ENCODE peak calls at places on chromosome 6, in nine cellular contexts. J is lung; K is CD4-positive, CD25-positive, alpha-beta regulatory T cell; T is heart left ventricle; M is trophoblast cell; W is mucosa of descending colon; O is left lung; P is esophagus squamous epithelium; S is aorta. R is an unnamed sample. For H3K9me3, the result is how much of the 10 kb centered on the place peaks cover.

GRCh38 chr6:135630789-135631376 is 133.3 kb upstream of the AHI1 start:
- DNase-seq in J (no peak), K (no peak), T (no peak), M (no peak), W (no peak), O (no peak), P (no peak), S (no peak), R (no peak)

GRCh38 chr6:107064579-107065065 is 36.6 kb downstream of the MTRES1 start:
- DNase-seq in J (peak), K (peak), T (peak), M (no peak), W (no peak), O (no peak), P (no peak), S (no peak), R (no peak)

GRCh38 chr6:5905431-5906339 is 101.0 kb downstream of the NRN1 start:
- DNase-seq in J (peak), K (no peak), T (peak), M (no peak), W (peak), O (no peak), P (no peak), S (peak), R (no peak)

GRCh38 chr6:75402296-75402695 is 91.3 kb downstream of the FILIP1 start:
- DNase-seq in J (no peak), K (no peak), T (peak), M (peak), W (no peak), O (no peak), P (no peak), S (peak), R (no peak)

GRCh38 chr6:41424370-41425058 is 89.1 kb downstream of the NCR2 start:
- DNase-seq in J (peak), K (peak), T (peak), M (peak), W (no peak), O (no peak), P (no peak), S (peak), R (peak)

GRCh38 chr6:113182370-113183141 is 674.6 kb upstream of the MARCKS start:
- DNase-seq in J (no peak), K (no peak), T (no peak), M (no peak), W (no peak), O (no peak), P (no peak), S (no peak), R (no peak)

GRCh38 chr6:17998003-17998402 is 10.6 kb upstream of the KIF13A start:
- DNase-seq in J (no peak), K (no peak), T (no peak), M (no peak), W (no peak), O (no peak), P (no peak), S (no peak), R (no peak)

GRCh38 chr6:43950731-43951062 is 176.6 kb downstream of the MRPL14 start:
- DNase-seq in J (no peak), K (no peak), T (no peak), M (no peak), W (no peak), O (no peak), P (no peak), S (no peak), R (no peak)

GRCh38 chr6:88983532-88983931 is 20.1 kb upstream of the RNGTT start:
- DNase-seq in J (no peak), K (no peak), T (no peak), M (peak), W (no peak), O (no peak), P (no peak), S (no peak), R (no peak)

GRCh38 chr6:69005194-69005593 is 370.1 kb downstream of the ADGRB3 start:
- DNase-seq in J (no peak), K (no peak), T (no peak), M (peak), W (no peak), O (no peak), P (no peak), S (no peak), R (no peak)

GRCh38 chr6:35445691-35446090 is 6.4 kb upstream of the FANCE start:
- DNase-seq in J (no peak), K (peak), T (no peak), M (no peak), W (no peak), O (no peak), P (no peak), S (no peak), R (no peak)

GRCh38 chr6:15663057-15663638 is 320 bp upstream of the DTNBP1 start:
- DNase-seq in J (no peak), K (no peak), T (no peak), M (no peak), W (no peak), O (no peak), P (no peak), S (no peak), R (no peak)

GRCh38 chr6:113187671-113188070 is 669.5 kb upstream of the MARCKS start:
- DNase-seq in J (no peak), K (no peak), T (no peak), M (no peak), W (no peak), O (no peak), P (no peak), S (no peak), R (no peak)

GRCh38 chr6:44367686-44368085 is 19.8 kb upstream of the CDC5L start:
- DNase-seq in J (no peak), K (no peak), T (no peak), M (no peak), W (no peak), O (no peak), P (no peak), S (no peak), R (no peak)

GRCh38 chr6:88072462-88072861 is 24.8 kb downstream of the SPACA1 start:
- DNase-seq in J (no peak), K (no peak), T (no peak), M (no peak), W (no peak), O (no peak), P (no peak), S (no peak), R (no peak)

GRCh38 chr6:6784514-6785162 is 196.1 kb downstream of the LY86 start:
- DNase-seq in J (no peak), K (no peak), T (no peak), M (no peak), W (no peak), O (no peak), P (no peak), S (no peak), R (no peak)

GRCh38 chr6:156798091-156798735 is 21.0 kb downstream of the ARID1B start:
- DNase-seq in J (no peak), K (no peak), T (no peak), M (peak), W (no peak), O (no peak), P (no peak), S (no peak), R (no peak)

GRCh38 chr6:134230087-134230717 is 87.7 kb downstream of the SGK1 start:
- DNase-seq in J (peak), K (no peak), T (peak), M (peak), W (no peak), O (no peak), P (no peak), S (peak), R (no peak)

GRCh38 chr6:150857062-150857905 is 8.2 kb upstream of the MTHFD1L start:
- DNase-seq in J (peak), K (no peak), T (no peak), M (peak), W (no peak), O (no peak), P (no peak), S (no peak), R (no peak)

GRCh38 chr6:113976806-113977205 is 5.9 kb upstream of the HDAC2 start:
- DNase-seq in J (no peak), K (no peak), T (no peak), M (no peak), W (no peak), O (no peak), P (no peak), S (no peak), R (no peak)

GRCh38 chr6:80638222-80639055 is 532.0 kb downstream of the BCKDHB start:
- DNase-seq in J (peak), K (peak), T (no peak), M (peak), W (no peak), O (no peak), P (no peak), S (peak), R (no peak)

GRCh38 chr6:26195924-26196845 is 109.0 kb downstream of the HFE start:
- DNase-seq in J (no peak), K (peak), T (no peak), M (no peak), W (no peak), O (no peak), P (no peak), S (no peak), R (no peak)

GRCh38 chr6:3911130-3911529 is 62.0 kb downstream of the FAM50B start:
- DNase-seq in J (no peak), K (no peak), T (no peak), M (no peak), W (no peak), O (no peak), P (no peak), S (no peak), R (no peak)

GRCh38 chr6:113833537-113833936 is 23.6 kb upstream of the MARCKS start:
- DNase-seq in J (no peak), K (no peak), T (no peak), M (no peak), W (no peak), O (no peak), P (no peak), S (no peak), R (no peak)

GRCh38 chr6:89007209-89008001 is 44.0 kb upstream of the RNGTT start:
- DNase-seq in J (peak), K (no peak), T (no peak), M (no peak), W (no peak), O (no peak), P (no peak), S (no peak), R (no peak)

GRCh38 chr6:129055796-129056195 is 172.9 kb downstream of the LAMA2 start:
- DNase-seq in J (no peak), K (no peak), T (no peak), M (no peak), W (no peak), O (no peak), P (no peak), S (no peak), R (no peak)

GRCh38 chr6:31702421-31702818 is 704 bp downstream of the ABHD16A start:
- DNase-seq in J (no peak), K (no peak), T (no peak), M (no peak), W (no peak), O (no peak), P (no peak), S (no peak), R (no peak)

GRCh38 chr6:42940493-42941045 is 11.3 kb downstream of the CNPY3 start:
- DNase-seq in J (no peak), K (no peak), T (no peak), M (no peak), W (no peak), O (peak), P (no peak), S (no peak), R (no peak)
- H3K9me3 ChIP-seq in J (under half), K (under half), T (under half), M (under half), W (under half), O (under half), P (under half), S (under half), R (under half)

DNA sequence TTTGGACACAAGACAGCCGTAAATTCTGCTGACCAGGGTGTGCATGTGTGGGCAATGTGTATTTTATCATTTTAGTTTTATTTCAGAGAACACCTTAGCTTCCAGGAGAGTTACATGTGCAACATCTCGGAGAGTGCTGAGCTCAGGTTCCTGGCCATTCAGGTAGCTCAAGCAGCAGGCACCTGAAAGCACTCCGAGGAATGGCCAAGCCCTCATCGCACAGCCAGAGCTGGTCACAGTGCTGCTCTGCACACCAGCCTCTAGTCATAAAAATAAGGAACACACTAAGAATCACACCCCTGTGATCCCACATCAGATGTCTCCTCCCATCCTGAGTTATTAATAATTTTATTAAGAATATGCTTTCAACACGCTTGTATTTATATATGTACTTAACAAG is 36.2 kb upstream of the IRF4 start:
- DNase-seq in J (no peak), K (no peak), T (peak), M (no peak), W (no peak), O (no peak), P (no peak), S (no peak), R (no peak)
- H3K9me3 ChIP-seq in J (under half), K (under half), T (under half), M (half or more), W (under half), O (under half), P (under half), S (under half), R (under half)

GRCh38 chr6:170082531-170083187 is 208.2 kb downstream of the DLL1 start:
- DNase-seq in J (no peak), K (peak), T (no peak), M (no peak), W (no peak), O (no peak), P (no peak), S (no peak), R (no peak)

GRCh38 chr6:170082067-170082466 is 208.8 kb downstream of the DLL1 start:
- DNase-seq in J (no peak), K (no peak), T (no peak), M (no peak), W (no peak), O (no peak), P (no peak), S (peak), R (no peak)

GRCh38 chr6:170083236-170084051 is 207.4 kb downstream of the DLL1 start:
- DNase-seq in J (no peak), K (no peak), T (no peak), M (no peak), W (no peak), O (no peak), P (no peak), S (peak), R (no peak)

GRCh38 chr6:170085475-170086401 is 205.1 kb downstream of the DLL1 start:
- DNase-seq in J (no peak), K (no peak), T (no peak), M (no peak), W (no peak), O (no peak), P (no peak), S (peak), R (peak)

GRCh38 chr6:170084166-170084730 is 206.6 kb downstream of the DLL1 start:
- DNase-seq in J (no peak), K (no peak), T (no peak), M (no peak), W (no peak), O (no peak), P (no peak), S (no peak), R (peak)
- H3K9me3 ChIP-seq in J (under half), K (under half), T (under half), M (under half), W (under half), O (under half), P (under half), S (under half), R (under half)

DNA sequence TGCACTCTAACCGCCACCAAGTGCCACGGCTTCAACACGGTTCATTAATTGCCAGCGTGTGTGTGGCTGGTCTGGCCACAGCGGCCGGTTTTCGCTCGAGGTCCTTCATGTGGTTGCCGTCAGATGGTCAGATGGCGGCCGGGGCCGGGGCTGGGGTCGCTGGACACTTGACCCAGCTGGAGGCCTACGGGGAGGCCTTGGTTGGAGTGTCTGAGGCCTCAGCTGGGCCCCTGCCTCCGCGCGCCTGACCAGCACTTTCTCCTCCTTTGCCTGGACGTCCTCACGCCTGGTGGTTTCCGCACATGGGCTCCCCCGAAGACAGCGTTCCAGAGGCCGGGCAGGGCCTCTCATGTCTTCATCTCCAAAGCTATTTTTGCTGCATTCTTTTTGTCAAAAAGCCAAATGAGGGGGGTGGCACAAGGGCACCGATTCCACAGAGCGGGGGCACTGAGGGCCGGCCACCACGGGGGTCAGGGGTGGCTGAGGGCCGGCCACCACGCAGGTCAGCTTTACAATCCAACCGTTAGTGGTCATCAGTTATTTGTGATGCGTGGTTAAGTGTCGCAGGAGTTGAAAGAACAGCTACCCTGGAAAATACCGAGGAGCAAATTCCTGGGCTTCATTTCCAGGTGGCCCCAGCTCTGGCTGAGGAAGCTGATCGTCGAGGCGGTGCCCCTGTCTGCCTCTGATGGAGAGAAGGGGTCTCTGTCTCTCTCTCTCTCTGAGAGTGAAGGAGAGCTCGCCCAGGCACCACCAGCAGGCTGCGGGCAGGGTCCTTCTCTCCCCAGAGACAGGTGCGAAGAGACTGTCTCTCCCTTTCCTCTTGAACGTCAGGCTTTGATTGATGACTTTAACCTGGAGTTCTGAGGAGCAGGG is 50.5 kb upstream of the FRMD1 start:
- DNase-seq in J (no peak), K (no peak), T (no peak), M (no peak), W (no peak), O (no peak), P (no peak), S (no peak), R (no peak)
- H3K9me3 ChIP-seq in J (under half), K (under half), T (under half), M (under half), W (under half), O (under half), P (under half), S (under half), R (under half)

GRCh38 chr6:82488403-82488802 is 124.8 kb downstream of the TPBG start:
- DNase-seq in J (no peak), K (no peak), T (no peak), M (no peak), W (no peak), O (no peak), P (no peak), S (no peak), R (no peak)
- H3K9me3 ChIP-seq in J (under half), K (under half), T (under half), M (under half), W (under half), O (half or more), P (under half), S (under half), R (under half)

GRCh38 chr6:39992861-39993622 is 58.8 kb upstream of the MOCS1 start:
- DNase-seq in J (no peak), K (peak), T (no peak), M (no peak), W (no peak), O (no peak), P (no peak), S (no peak), R (no peak)
- H3K9me3 ChIP-seq in J (under half), K (under half), T (under half), M (under half), W (under half), O (under half), P (under half), S (under half), R (under half)

GRCh38 chr6:162271922-162272321 is 455.6 kb downstream of the PRKN start:
- DNase-seq in J (no peak), K (no peak), T (no peak), M (no peak), W (no peak), O (no peak), P (no peak), S (no peak), R (no peak)
- H3K9me3 ChIP-seq in J (under half), K (under half), T (under half), M (under half), W (under half), O (under half), P (under half), S (under half), R (under half)

GRCh38 chr6:123213921-123214320 is 217.9 kb downstream of the CLVS2 start:
- DNase-seq in J (no peak), K (no peak), T (no peak), M (no peak), W (no peak), O (no peak), P (no peak), S (no peak), R (no peak)

GRCh38 chr6:123214433-123214832 is 218.4 kb downstream of the CLVS2 start:
- DNase-seq in J (no peak), K (no peak), T (no peak), M (no peak), W (no peak), O (no peak), P (no peak), S (no peak), R (no peak)

GRCh38 chr6:123210645-123211044 is 214.6 kb downstream of the CLVS2 start:
- DNase-seq in J (no peak), K (no peak), T (no peak), M (no peak), W (no peak), O (no peak), P (no peak), S (no peak), R (no peak)

GRCh38 chr6:123211777-123212545 is 215.9 kb downstream of the CLVS2 start:
- DNase-seq in J (no peak), K (no peak), T (no peak), M (no peak), W (no peak), O (no peak), P (no peak), S (no peak), R (no peak)

DNA sequence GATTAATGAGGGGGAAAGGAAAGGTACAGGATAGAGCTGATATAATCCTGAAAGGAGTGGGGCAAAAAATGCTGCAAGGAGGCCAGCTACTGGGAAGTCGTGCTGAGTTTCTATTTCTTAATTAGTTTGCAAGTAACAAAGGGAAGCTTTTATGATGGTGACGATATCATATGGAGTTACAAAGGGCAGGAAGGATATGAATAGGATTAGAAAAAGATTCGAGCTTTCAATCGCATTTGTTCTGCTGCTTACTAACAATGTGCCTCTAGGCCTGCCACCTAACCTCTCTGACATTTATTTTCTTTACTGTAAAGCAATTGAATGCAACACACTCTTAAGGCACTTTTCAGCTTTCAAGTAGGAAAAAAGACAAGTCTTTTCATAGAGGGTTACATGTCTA is 219.2 kb downstream of the CLVS2 start:
- DNase-seq in J (no peak), K (no peak), T (no peak), M (no peak), W (no peak), O (no peak), P (no peak), S (no peak), R (no peak)
- H3K9me3 ChIP-seq in J (under half), K (under half), T (under half), M (under half), W (under half), O (under half), P (under half), S (under half), R (under half)

DNA sequence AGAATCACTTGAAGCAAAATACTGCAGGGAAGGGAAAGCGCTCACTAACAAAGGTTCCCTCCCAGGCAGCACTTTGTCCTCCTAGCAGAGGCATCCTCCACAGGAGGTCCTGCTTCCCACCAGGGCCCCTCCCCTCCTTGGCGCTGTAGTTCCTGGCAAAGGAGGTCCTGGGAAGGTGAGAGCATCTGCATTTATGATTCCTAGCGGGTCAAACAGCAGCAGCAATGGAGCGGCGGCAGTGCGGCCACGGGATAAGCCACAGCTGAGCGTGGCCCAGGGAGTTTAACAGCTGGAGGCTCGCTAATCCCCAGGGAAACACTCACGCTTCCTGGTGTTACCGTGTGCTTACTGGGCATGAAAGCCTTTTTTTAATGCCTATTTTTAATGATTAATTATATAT is 185.8 kb downstream of the TTLL2 start:
- DNase-seq in J (no peak), K (no peak), T (no peak), M (no peak), W (no peak), O (no peak), P (no peak), S (no peak), R (no peak)
- H3K9me3 ChIP-seq in J (under half), K (under half), T (under half), M (under half), W (under half), O (under half), P (under half), S (under half), R (under half)

GRCh38 chr6:125245109-125245508 is 56.7 kb downstream of the HDDC2 start:
- DNase-seq in J (no peak), K (no peak), T (no peak), M (no peak), W (no peak), O (no peak), P (no peak), S (no peak), R (no peak)
- H3K9me3 ChIP-seq in J (under half), K (under half), T (under half), M (under half), W (under half), O (under half), P (under half), S (under half), R (under half)